ENCODE peak calls at places on chromosomes 6 and 20, in eight cellular contexts. One of them, this sample, is unnamed.

GRCh38 chr6:95431637-95432228 is 145.6 kb upstream of the MANEA start:
- DNase-seq in psoas muscle: no peak
- DNase-seq in right lobe of liver: no peak
- DNase-seq in heart right ventricle: no peak
- DNase-seq in testis: peak
- DNase-seq in spleen: no peak
- DNase-seq in GM12878: no peak
- DNase-seq in body of pancreas: peak
- DNase-seq in this sample: peak

GRCh38 chr6:20365456-20365855 is 36.2 kb upstream of the E2F3 start:
- DNase-seq in GM12878: peak
- DNase-seq in spleen: no peak
- DNase-seq in body of pancreas: no peak
- DNase-seq in psoas muscle: no peak
- DNase-seq in heart right ventricle: no peak
- DNase-seq in testis: no peak
- DNase-seq in right lobe of liver: no peak
- DNase-seq in this sample: no peak

GRCh38 chr6:113774122-113774835 is 82.9 kb upstream of the MARCKS start:
- DNase-seq in GM12878: no peak
- DNase-seq in body of pancreas: no peak
- DNase-seq in spleen: no peak
- DNase-seq in testis: no peak
- DNase-seq in heart right ventricle: no peak
- DNase-seq in psoas muscle: no peak
- DNase-seq in right lobe of liver: no peak
- DNase-seq in this sample: no peak

GRCh38 chr6:73451166-73452106 is 661 bp downstream of the CGAS start:
- DNase-seq in right lobe of liver: peak
- DNase-seq in psoas muscle: peak
- DNase-seq in testis: peak
- DNase-seq in GM12878: no peak
- DNase-seq in spleen: peak
- DNase-seq in heart right ventricle: peak
- DNase-seq in body of pancreas: peak
- DNase-seq in this sample: peak

GRCh38 chr20:46563170-46563847 is 12.9 kb upstream of the OCSTAMP start:
- DNase-seq in GM12878: no peak
- DNase-seq in testis: peak
- DNase-seq in psoas muscle: no peak
- DNase-seq in right lobe of liver: no peak
- DNase-seq in spleen: no peak
- DNase-seq in body of pancreas: no peak
- DNase-seq in heart right ventricle: no peak
- DNase-seq in this sample: no peak

GRCh38 chr6:146578054-146578453 is 20.7 kb upstream of the ADGB start:
- DNase-seq in spleen: no peak
- DNase-seq in right lobe of liver: no peak
- DNase-seq in psoas muscle: no peak
- DNase-seq in testis: no peak
- DNase-seq in heart right ventricle: no peak
- DNase-seq in body of pancreas: no peak
- DNase-seq in GM12878: no peak
- DNase-seq in this sample: no peak

GRCh38 chr6:110643175-110643574 is 166.8 kb upstream of the SLC22A16 start:
- DNase-seq in heart right ventricle: no peak
- DNase-seq in psoas muscle: no peak
- DNase-seq in GM12878: no peak
- DNase-seq in right lobe of liver: no peak
- DNase-seq in body of pancreas: no peak
- DNase-seq in testis: no peak
- DNase-seq in spleen: no peak
- DNase-seq in this sample: no peak

GRCh38 chr6:118277631-118278030 is 270.5 kb upstream of the PLN start:
- DNase-seq in right lobe of liver: no peak
- DNase-seq in body of pancreas: no peak
- DNase-seq in spleen: no peak
- DNase-seq in psoas muscle: no peak
- DNase-seq in heart right ventricle: no peak
- DNase-seq in GM12878: no peak
- DNase-seq in testis: no peak
- DNase-seq in this sample: no peak

GRCh38 chr6:109740787-109741186 is 49.7 kb downstream of the FIG4 start:
- DNase-seq in spleen: peak
- DNase-seq in GM12878: no peak
- DNase-seq in right lobe of liver: no peak
- DNase-seq in body of pancreas: no peak
- DNase-seq in testis: no peak
- DNase-seq in heart right ventricle: no peak
- DNase-seq in psoas muscle: no peak
- DNase-seq in this sample: no peak

GRCh38 chr20:23082846-23083552 is 3.1 kb downstream of the CD93 start:
- DNase-seq in heart right ventricle: peak
- DNase-seq in GM12878: no peak
- DNase-seq in right lobe of liver: no peak
- DNase-seq in testis: peak
- DNase-seq in body of pancreas: peak
- DNase-seq in psoas muscle: no peak
- DNase-seq in spleen: peak
- DNase-seq in this sample: no peak

GRCh38 chr6:144351741-144352140 is 66.6 kb downstream of the UTRN start:
- DNase-seq in testis: no peak
- DNase-seq in spleen: no peak
- DNase-seq in right lobe of liver: no peak
- DNase-seq in heart right ventricle: no peak
- DNase-seq in GM12878: no peak
- DNase-seq in psoas muscle: no peak
- DNase-seq in body of pancreas: peak
- DNase-seq in this sample: no peak

GRCh38 chr6:57108691-57109090 is 18.7 kb downstream of the ZNF451 start:
- DNase-seq in heart right ventricle: no peak
- DNase-seq in psoas muscle: no peak
- DNase-seq in GM12878: peak
- DNase-seq in spleen: no peak
- DNase-seq in testis: no peak
- DNase-seq in body of pancreas: no peak
- DNase-seq in right lobe of liver: no peak
- DNase-seq in this sample: no peak

GRCh38 chr6:3811191-3811590 is 38.0 kb upstream of the FAM50B start:
- DNase-seq in spleen: no peak
- DNase-seq in body of pancreas: no peak
- DNase-seq in testis: peak
- DNase-seq in heart right ventricle: no peak
- DNase-seq in GM12878: no peak
- DNase-seq in psoas muscle: no peak
- DNase-seq in right lobe of liver: no peak
- DNase-seq in this sample: no peak

GRCh38 chr20:59150821-59151251 is 12.8 kb upstream of the ZNF831 start:
- DNase-seq in testis: no peak
- DNase-seq in body of pancreas: no peak
- DNase-seq in psoas muscle: no peak
- DNase-seq in right lobe of liver: no peak
- DNase-seq in spleen: no peak
- DNase-seq in GM12878: no peak
- DNase-seq in heart right ventricle: no peak
- DNase-seq in this sample: no peak

GRCh38 chr20:58236612-58237317 is 8.3 kb upstream of the ANKRD60 start:
- DNase-seq in GM12878: peak
- DNase-seq in testis: peak
- DNase-seq in psoas muscle: peak
- DNase-seq in heart right ventricle: peak
- DNase-seq in right lobe of liver: peak
- DNase-seq in spleen: peak
- DNase-seq in body of pancreas: peak
- DNase-seq in this sample: peak

GRCh38 chr20:2752631-2753455 is 47.6 kb downstream of the CPXM1 start:
- DNase-seq in testis: peak
- DNase-seq in spleen: peak
- DNase-seq in GM12878: no peak
- DNase-seq in psoas muscle: no peak
- DNase-seq in body of pancreas: peak
- DNase-seq in right lobe of liver: peak
- DNase-seq in heart right ventricle: no peak
- DNase-seq in this sample: no peak

GRCh38 chr6:139407718-139408222 is 33.3 kb upstream of the CITED2 start:
- DNase-seq in body of pancreas: no peak
- DNase-seq in GM12878: no peak
- DNase-seq in heart right ventricle: no peak
- DNase-seq in spleen: no peak
- DNase-seq in testis: no peak
- DNase-seq in psoas muscle: no peak
- DNase-seq in right lobe of liver: no peak
- DNase-seq in this sample: no peak

DNA sequence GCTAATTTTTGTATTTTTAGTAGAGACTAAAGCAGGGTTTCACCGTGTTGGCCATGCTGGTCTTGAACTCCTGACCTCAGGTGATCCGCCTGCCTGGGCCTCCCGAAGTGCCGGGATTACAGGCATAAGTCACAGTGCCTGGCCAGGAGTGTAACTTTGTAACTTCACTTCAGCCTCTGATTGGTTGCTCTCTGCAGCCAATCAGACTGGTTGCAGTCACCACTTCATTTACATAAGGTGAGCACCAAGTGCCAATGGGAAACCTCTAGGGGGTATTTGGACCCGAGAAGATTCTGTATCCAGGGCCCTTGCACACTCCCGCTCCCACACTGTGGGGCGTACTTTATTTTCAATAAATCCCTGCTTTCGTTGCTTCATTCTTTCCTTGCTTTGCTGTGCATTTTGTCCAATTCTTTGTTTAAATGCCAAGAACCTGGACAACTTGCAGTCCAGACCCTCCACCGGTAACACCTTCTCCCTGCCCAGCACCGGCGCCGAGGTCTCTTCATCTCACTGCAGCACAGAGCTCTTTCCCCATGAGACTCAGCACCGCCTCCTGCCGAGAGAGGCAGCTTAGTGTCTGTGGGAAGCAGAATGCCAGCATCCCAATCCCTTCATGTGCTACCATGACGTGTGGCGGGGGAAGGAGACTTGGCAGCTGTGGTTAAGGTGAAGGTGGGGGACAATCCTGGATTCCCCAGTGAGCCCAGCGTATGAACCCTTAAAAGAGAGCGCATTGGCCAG is 14.0 kb upstream of the MRGBP start:
- DNase-seq in testis: peak
- DNase-seq in spleen: no peak
- DNase-seq in heart right ventricle: no peak
- DNase-seq in GM12878: no peak
- DNase-seq in psoas muscle: no peak
- DNase-seq in body of pancreas: no peak
- DNase-seq in right lobe of liver: no peak
- DNase-seq in this sample: no peak
- TF ChIP-seq CTCF in testis: no peak
- TF ChIP-seq CTCF in spleen: no peak
- TF ChIP-seq CTCF in heart right ventricle: peak
- TF ChIP-seq CTCF in GM12878: peak
- TF ChIP-seq CTCF in psoas muscle: no peak
- TF ChIP-seq CTCF in body of pancreas: no peak
- TF ChIP-seq CTCF in right lobe of liver: no peak
- TF ChIP-seq CTCF in this sample: no peak

DNA sequence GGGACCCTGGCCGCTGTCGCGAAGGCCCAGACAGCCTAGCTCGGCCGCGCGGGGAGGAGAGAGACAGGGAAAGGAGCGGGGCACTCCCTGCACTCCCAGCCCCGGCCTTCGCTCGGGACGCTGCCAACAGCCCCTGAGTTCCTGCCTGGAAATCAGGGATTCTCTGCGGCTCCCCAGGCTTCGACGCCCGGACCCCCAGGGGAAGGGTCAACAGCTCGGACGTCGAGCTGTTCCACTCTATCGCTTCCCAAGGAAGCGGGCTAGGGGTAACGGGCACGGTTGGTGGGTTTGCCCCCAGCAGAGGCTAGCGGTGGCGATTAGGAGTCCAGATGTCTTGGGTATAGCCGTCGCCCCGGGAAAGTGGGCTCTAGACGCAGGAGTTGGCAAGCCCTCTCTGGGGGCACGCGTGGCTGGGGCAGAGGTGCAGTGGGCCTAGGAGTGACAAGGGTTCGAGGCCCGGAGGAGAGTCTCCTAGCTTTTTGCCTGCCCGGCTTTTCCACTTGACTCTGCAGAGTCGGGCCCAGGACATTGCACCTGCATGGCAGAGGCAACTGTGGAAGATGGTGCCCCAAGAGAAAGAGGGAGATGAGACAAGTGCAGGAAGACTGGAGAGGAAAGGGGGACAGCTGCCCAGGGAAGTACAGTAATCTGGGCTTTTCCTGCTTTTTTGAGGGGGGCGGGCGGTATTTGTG is 8.3 kb downstream of the POU3F2 start:
- DNase-seq in GM12878: no peak
- DNase-seq in psoas muscle: no peak
- DNase-seq in testis: no peak
- DNase-seq in heart right ventricle: no peak
- DNase-seq in spleen: peak
- DNase-seq in right lobe of liver: no peak
- DNase-seq in body of pancreas: no peak
- DNase-seq in this sample: no peak
- H3K4me3 ChIP-seq in GM12878: no peak
- H3K4me3 ChIP-seq in psoas muscle: no peak
- H3K4me3 ChIP-seq in testis: no peak
- H3K4me3 ChIP-seq in heart right ventricle: no peak
- H3K4me3 ChIP-seq in spleen: no peak
- H3K4me3 ChIP-seq in right lobe of liver: no peak
- H3K4me3 ChIP-seq in body of pancreas: no peak
- H3K4me3 ChIP-seq in this sample: no peak

GRCh38 chr6:53526000-53526399 is 18.9 kb downstream of the GCLC start:
- DNase-seq in spleen: no peak
- DNase-seq in right lobe of liver: no peak
- DNase-seq in body of pancreas: no peak
- DNase-seq in heart right ventricle: no peak
- DNase-seq in GM12878: no peak
- DNase-seq in psoas muscle: no peak
- DNase-seq in testis: no peak
- DNase-seq in this sample: no peak
- H3K27ac ChIP-seq in spleen: no peak
- H3K27ac ChIP-seq in right lobe of liver: no peak
- H3K27ac ChIP-seq in body of pancreas: peak
- H3K27ac ChIP-seq in heart right ventricle: no peak
- H3K27ac ChIP-seq in GM12878: no peak
- H3K27ac ChIP-seq in psoas muscle: no peak
- H3K27ac ChIP-seq in testis: no peak
- H3K27ac ChIP-seq in this sample: no peak

DNA sequence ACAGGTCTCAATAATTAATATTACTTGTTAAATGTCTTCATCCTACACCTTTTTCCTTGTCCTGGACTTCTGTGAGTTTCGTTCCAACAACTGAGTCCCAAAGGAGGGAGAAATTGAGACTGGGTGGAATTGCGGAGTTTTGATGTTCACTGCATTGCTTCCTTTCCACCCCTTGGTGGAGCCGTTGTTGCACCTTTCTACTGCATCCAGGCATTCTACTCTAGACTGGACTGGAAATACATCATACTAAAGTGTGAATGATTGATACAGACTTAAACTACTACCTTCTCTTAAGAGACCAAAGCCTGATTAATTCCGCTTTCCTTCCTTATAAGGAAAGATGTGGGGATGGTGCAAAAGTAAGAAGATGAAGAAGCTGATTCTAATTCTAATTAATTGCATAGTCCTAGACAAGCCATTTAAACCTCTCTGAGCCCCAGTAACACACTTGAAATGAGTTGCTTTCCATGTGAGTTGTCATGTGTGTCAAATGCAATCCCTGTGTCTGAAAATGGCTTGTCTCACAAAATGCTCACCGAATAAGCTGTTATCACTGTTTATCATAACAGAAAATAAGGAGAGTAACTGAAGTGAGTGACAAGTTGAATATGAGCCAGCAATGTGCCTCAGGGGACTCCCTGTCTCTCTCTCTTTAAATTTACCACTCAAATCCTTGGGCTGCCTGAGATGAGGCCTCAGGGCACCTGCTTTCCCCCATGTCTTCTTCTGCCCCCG is 338.3 kb upstream of the CHD6 start:
- DNase-seq in heart right ventricle: no peak
- DNase-seq in spleen: no peak
- DNase-seq in body of pancreas: peak
- DNase-seq in GM12878: no peak
- DNase-seq in right lobe of liver: no peak
- DNase-seq in testis: peak
- DNase-seq in psoas muscle: no peak
- DNase-seq in this sample: no peak
- TF ChIP-seq CTCF in heart right ventricle: peak
- TF ChIP-seq CTCF in spleen: peak
- TF ChIP-seq CTCF in body of pancreas: peak
- TF ChIP-seq CTCF in GM12878: peak
- TF ChIP-seq CTCF in right lobe of liver: peak
- TF ChIP-seq CTCF in testis: peak
- TF ChIP-seq CTCF in psoas muscle: peak
- TF ChIP-seq CTCF in this sample: no peak

This sample was measured in CD8-positive, alpha-beta T cell.